ENCODE peak calls at places on chromosomes 12 and 14, in six cellular contexts. V, H, M, G, N and T are unnamed samples.

GRCh38 chr12:109440851-109441490 is 36.1 kb downstream of the KCTD10 start:
- DNase-seq in V (no peak), H (no peak), M (no peak), G (no peak), N (no peak), T (peak)

GRCh38 chr12:13275366-13275765 is 78.8 kb downstream of the EMP1 start:
- DNase-seq in V (no peak), H (no peak), M (no peak), G (no peak), N (no peak), T (no peak)

GRCh38 chr12:63150255-63151060 is 543 bp downstream of the AVPR1A start:
- DNase-seq in V (no peak), H (no peak), M (no peak), G (no peak), N (peak), T (peak)

GRCh38 chr12:116431677-116432300 is 127.4 kb upstream of the MAP1LC3B2 start:
- DNase-seq in V (no peak), H (no peak), M (no peak), G (no peak), N (no peak), T (no peak)

GRCh38 chr14:37411079-37411735 is 183.8 kb downstream of the FOXA1 start:
- DNase-seq in V (no peak), H (no peak), M (no peak), G (no peak), N (no peak), T (no peak)

GRCh38 chr12:6615802-6616201 is 8.6 kb upstream of the CHD4 start:
- DNase-seq in V (no peak), H (no peak), M (no peak), G (no peak), N (no peak), T (no peak)

GRCh38 chr12:95083938-95084337 is 10.5 kb upstream of the NR2C1 start:
- DNase-seq in V (no peak), H (no peak), M (no peak), G (no peak), N (no peak), T (no peak)

GRCh38 chr14:77613207-77613606 is 3.2 kb downstream of the SPTLC2 start:
- DNase-seq in V (no peak), H (no peak), M (no peak), G (no peak), N (no peak), T (no peak)

GRCh38 chr14:95452176-95452889 is 64.1 kb downstream of the SYNE3 start:
- DNase-seq in V (peak), H (no peak), M (peak), G (no peak), N (peak), T (peak)

GRCh38 chr14:23307687-23308644 is 1.3 kb downstream of the BCL2L2 start:
- DNase-seq in V (no peak), H (no peak), M (no peak), G (no peak), N (no peak), T (no peak)
- H3K4me3 ChIP-seq in V (peak), H (peak), M (peak), G (peak), N (peak), T (peak)

GRCh38 chr12:1845886-1846285 is 25.5 kb downstream of the LRTM2 start:
- DNase-seq in V (no peak), H (no peak), M (no peak), G (no peak), N (peak), T (no peak)
- TF ChIP-seq YY1 in V (no peak), H (no peak), M (no peak), G (no peak), N (no peak), T (no peak)

GRCh38 chr14:88493392-88494185 is 61.2 kb downstream of the PTPN21 start:
- DNase-seq in V (no peak), H (no peak), M (no peak), G (no peak), N (no peak), T (no peak)

GRCh38 chr14:88492272-88493089 is 62.3 kb downstream of the PTPN21 start:
- DNase-seq in V (peak), H (peak), M (peak), G (peak), N (peak), T (peak)

GRCh38 chr14:88488897-88489296 is 65.9 kb downstream of the PTPN21 start:
- DNase-seq in V (no peak), H (no peak), M (no peak), G (no peak), N (no peak), T (no peak)

GRCh38 chr14:88488081-88488480 is 66.7 kb downstream of the PTPN21 start:
- DNase-seq in V (no peak), H (no peak), M (no peak), G (no peak), N (no peak), T (no peak)

DNA sequence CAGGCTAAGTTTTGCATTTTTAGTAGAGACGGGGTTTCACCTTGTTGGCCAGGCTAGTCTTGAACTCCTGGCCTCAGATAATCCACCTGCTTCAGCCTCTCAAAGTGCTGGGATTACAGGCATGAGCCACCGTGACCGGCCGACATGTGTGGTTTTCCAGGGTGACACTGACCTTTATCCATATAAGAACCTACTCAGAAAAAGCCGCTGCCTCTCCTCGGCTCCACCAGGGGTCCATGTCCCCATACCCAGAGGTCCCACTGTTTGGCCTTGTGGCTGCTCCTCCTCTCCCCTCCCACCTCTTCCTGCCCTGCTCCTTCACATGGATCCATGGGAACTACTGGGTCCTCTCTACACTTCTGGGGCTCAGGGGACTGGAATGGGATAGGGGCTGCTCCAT is 64.6 kb downstream of the PTPN21 start:
- DNase-seq in V (no peak), H (no peak), M (no peak), G (no peak), N (no peak), T (no peak)
- TF ChIP-seq CTCF in V (no peak), H (no peak), M (no peak), G (no peak), N (no peak), T (no peak)

GRCh38 chr14:69354383-69355154 is 43.5 kb downstream of the ERH start:
- DNase-seq in V (no peak), H (no peak), M (peak), G (peak), N (no peak), T (no peak)
- H3K4me3 ChIP-seq in V (no peak), H (no peak), M (peak), G (peak), N (no peak), T (no peak)

GRCh38 chr14:75521415-75522199 is 662 bp upstream of the BATF start:
- DNase-seq in V (no peak), H (no peak), M (peak), G (no peak), N (no peak), T (no peak)
- TF ChIP-seq YY1 in V (no peak), H (no peak), M (no peak), G (no peak), N (no peak), T (no peak)

GRCh38 chr14:69879175-69880047 is at the start of gene SMOC1:
- DNase-seq in V (peak), H (no peak), M (peak), G (no peak), N (peak), T (peak)

GRCh38 chr14:69882086-69882864 is 3.1 kb downstream of the SMOC1 start:
- DNase-seq in V (no peak), H (no peak), M (no peak), G (no peak), N (no peak), T (peak)

GRCh38 chr14:69880851-69881250 is 1.6 kb downstream of the SMOC1 start:
- DNase-seq in V (no peak), H (no peak), M (no peak), G (no peak), N (peak), T (peak)

GRCh38 chr14:69880051-69880487 is 853 bp downstream of the SMOC1 start:
- DNase-seq in V (no peak), H (no peak), M (peak), G (no peak), N (no peak), T (no peak)

DNA sequence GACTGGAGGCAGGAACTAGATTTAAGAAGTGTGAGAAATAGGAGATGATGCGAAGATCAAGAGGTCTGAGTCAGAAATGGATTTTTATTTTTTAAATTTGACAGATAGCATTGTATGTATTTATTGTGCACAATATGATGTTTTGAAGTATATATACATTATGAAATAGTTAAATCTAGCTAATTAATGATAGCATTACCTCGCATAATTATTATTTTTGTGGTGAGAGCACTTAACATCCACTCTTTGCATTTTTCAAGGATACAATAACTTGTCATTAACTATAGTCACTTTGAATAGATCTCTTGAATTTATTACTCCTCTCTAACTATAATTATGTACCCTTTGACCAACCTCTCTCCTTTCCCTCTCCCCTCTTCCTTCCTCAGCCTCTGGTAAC is 3.7 kb downstream of the SMOC1 start:
- DNase-seq in V (no peak), H (no peak), M (no peak), G (no peak), N (no peak), T (no peak)
- TF ChIP-seq CTCF in V (no peak), H (no peak), M (no peak), G (no peak), N (no peak), T (no peak)